ENCODE peak calls at places on chromosomes 7 and 10, in four cellular contexts. K is neuronal stem cell, L is mesendoderm, Q is H9. R is an unnamed sample.

GRCh38 chr10:94314913-94315545 is 47.7 kb downstream of the NOC3L start:
- DNase-seq in K (no peak), L (peak), Q (no peak), R (peak)

GRCh38 chr10:21202766-21203457 is 305.8 kb upstream of the NEBL start:
- DNase-seq in K (no peak), L (no peak), Q (no peak), R (no peak)

GRCh38 chr7:96548664-96549063 is 161.0 kb downstream of the SEM1 start:
- DNase-seq in K (no peak), L (no peak), Q (no peak), R (no peak)

GRCh38 chr7:18399624-18400235 is 95.8 kb upstream of the HDAC9 start:
- DNase-seq in K (no peak), L (peak), Q (peak), R (peak)

GRCh38 chr7:25263292-25263691 is 35.0 kb upstream of the NPVF start:
- DNase-seq in K (no peak), L (no peak), Q (no peak), R (no peak)

GRCh38 chr10:70442332-70442988 is 979 bp upstream of the NODAL start:
- DNase-seq in K (no peak), L (peak), Q (peak), R (no peak)

GRCh38 chr10:100882681-100883321 is 30.0 kb upstream of the SLF2 start:
- DNase-seq in K (no peak), L (no peak), Q (no peak), R (peak)

GRCh38 chr10:93063217-93063976 is 2.8 kb downstream of the CYP26C1 start:
- DNase-seq in K (no peak), L (no peak), Q (no peak), R (no peak)

GRCh38 chr7:132882714-132883428 is 199.0 kb downstream of the CHCHD3 start:
- DNase-seq in K (no peak), L (peak), Q (no peak), R (no peak)

DNA sequence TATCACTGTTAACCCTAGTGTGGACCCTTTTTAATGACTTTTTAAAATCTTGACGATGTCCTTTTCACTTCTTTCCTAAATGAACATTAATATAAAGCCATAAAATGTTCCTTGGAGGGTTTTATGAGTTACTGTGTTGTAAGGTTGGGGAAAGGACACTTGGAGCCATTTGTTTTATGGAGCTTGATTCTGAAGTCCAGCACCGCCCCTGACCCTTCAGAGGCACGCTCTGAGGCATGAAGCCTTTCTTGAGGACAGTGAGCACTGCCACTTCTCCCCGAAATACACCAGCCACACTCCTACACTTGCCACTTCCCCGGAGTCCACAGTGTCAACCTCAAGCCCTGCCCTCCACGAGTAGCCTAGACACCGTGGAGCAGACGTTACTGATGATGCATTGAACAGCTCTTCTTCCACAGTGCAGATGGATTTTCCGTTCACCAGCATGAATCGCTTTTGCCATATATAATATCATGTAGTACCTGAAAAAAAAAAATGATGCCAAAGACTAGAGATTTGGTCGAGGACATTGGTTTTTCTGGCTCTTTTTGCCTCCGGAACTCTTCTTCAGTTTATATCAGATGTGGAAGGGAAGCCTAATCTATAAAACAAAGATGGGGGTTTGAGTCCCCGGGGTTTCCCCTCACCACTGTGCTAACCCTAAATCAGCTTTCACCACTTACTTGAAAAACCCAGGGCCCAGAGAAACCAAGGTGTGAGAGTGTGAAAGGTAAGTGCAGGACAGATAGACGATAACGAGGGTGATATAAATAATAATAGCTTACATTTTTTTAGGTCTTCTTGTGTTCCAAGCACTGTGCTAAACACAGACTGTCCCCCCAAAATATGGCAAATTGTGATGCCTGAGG is 652.6 kb upstream of the GALNT17 start:
- DNase-seq in K (no peak), L (no peak), Q (no peak), R (no peak)
- H2AK5ac ChIP-seq in K (no peak), L (no peak), Q (no peak), R (no peak)

GRCh38 chr10:11530806-11531205 is 80.6 kb downstream of the USP6NL start:
- DNase-seq in K (no peak), L (no peak), Q (no peak), R (no peak)

GRCh38 chr10:11536256-11536655 is 75.2 kb downstream of the USP6NL start:
- DNase-seq in K (no peak), L (no peak), Q (no peak), R (no peak)

GRCh38 chr10:11535376-11535959 is 76.0 kb downstream of the USP6NL start:
- DNase-seq in K (no peak), L (no peak), Q (no peak), R (no peak)

GRCh38 chr10:11532329-11532728 is 79.1 kb downstream of the USP6NL start:
- DNase-seq in K (no peak), L (no peak), Q (no peak), R (peak)

GRCh38 chr10:11533328-11533781 is 78.1 kb downstream of the USP6NL start:
- DNase-seq in K (no peak), L (peak), Q (no peak), R (peak)
- H2AK5ac ChIP-seq in K (no peak), L (no peak), Q (no peak), R (no peak)

DNA sequence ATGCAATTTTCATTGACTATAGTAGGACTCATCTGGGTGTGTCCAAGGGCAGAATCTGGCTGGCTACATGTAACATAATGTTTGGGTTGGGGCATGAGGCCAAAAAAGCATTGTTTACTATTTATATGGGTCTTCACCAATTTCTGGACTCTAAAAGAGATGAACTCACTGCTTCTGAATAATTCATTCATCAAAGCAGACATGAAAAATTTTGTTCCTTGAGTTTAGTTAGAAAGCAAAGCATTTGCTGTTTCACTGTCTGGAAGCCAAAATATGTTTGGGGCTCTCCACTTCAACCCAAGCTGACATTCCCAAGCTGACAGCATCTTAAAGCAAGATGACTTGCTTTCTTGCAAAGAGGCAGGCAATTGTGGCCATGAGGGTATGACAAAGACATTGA is 670.6 kb downstream of the SUGCT start:
- DNase-seq in K (no peak), L (no peak), Q (no peak), R (no peak)
- H2AK5ac ChIP-seq in K (no peak), L (no peak), Q (no peak), R (no peak)

DNA sequence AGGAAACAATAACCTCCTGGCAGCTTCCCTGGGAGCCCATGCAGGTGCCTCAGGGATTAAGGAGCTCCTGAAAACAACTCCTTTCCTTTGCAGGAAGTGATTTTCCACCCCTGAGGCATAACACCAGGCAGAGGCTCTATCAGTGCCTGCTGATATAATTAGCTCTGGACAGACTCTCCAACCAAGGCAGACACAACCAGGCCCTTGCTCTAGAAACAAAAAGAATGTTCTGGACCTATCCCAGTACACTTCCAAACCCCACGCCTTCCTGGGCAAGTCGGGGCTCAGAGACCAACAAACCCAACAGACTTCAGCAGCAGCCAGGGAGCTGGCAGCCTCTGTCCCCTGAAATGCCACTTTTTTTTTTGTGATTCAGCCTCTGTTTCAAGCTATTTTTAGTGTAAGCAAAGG is 247.1 kb downstream of the KCNMA1 start:
- DNase-seq in K (no peak), L (peak), Q (no peak), R (peak)
- H2AK5ac ChIP-seq in K (no peak), L (no peak), Q (no peak), R (peak)

DNA sequence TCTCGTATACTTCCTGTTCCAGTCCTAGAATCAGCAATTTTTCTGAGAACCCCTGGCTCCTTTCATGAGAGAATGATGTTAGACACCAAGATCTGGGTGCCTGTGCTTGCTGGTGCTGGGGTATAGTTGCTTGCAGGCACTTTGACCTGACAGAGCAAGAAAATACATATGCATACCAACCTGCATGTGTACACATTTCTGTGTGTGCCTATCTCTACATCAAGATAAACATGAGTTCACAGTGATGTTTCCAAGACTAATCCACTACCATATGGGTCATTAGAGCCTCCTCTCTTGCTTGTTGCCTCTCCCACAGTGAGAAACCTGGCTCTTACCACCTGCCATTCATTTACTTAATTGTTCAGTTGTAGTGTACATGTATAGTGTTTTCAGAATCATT is 229.1 kb upstream of the IGFBP3 start:
- DNase-seq in K (no peak), L (no peak), Q (no peak), R (no peak)
- H2AK5ac ChIP-seq in K (no peak), L (no peak), Q (no peak), R (peak)